ENCODE peak calls at places on chromosome X, in five cellular contexts. F is left ventricle myocardium inferior, U is ovary, X is osteoblast, A is fibroblast of lung. W is an unnamed sample.

GRCh38 chrX:16023790-16024734 is 99.3 kb upstream of the GRPR start:
- DNase-seq in U (no peak), A (no peak), F (no peak), X (no peak), W (no peak)

GRCh38 chrX:13697440-13697839 is 8.5 kb downstream of the RAB9A start:
- DNase-seq in F (no peak), X (no peak), A (no peak), U (no peak), W (no peak)

GRCh38 chrX:69396916-69397315 is 107.2 kb upstream of the NALF2 start:
- DNase-seq in U (no peak), F (no peak), X (no peak), A (no peak), W (no peak)

GRCh38 chrX:135432881-135433521 is 11.3 kb downstream of the SMIM10L2A start:
- DNase-seq in U (no peak), F (no peak), A (no peak), X (no peak), W (no peak)

GRCh38 chrX:54049801-54050200 is 5.5 kb upstream of the PHF8 start:
- DNase-seq in X (no peak), F (no peak), A (no peak), U (no peak), W (no peak)

GRCh38 chrX:48854898-48855297 is 19.5 kb upstream of the PCSK1N start:
- DNase-seq in A (no peak), F (no peak), X (no peak), U (no peak), W (peak; percentile 14)

GRCh38 chrX:1427756-1428155 is 25.0 kb downstream of the ASMTL start:
- DNase-seq in F (no peak), A (no peak), X (no peak), U (no peak), W (peak; percentile 8)

GRCh38 chrX:107827137-107827831 is 1.6 kb downstream of the MID2 start:
- DNase-seq in U (no peak), X (peak; percentile 88), F (no peak), A (no peak), W (no peak)

GRCh38 chrX:40267334-40268118 is 169.8 kb upstream of the BCOR start:
- DNase-seq in F (no peak), X (peak; percentile 73), A (no peak), U (no peak), W (no peak)

GRCh38 chrX:40727599-40728252 is 7.6 kb downstream of the MED14 start:
- DNase-seq in F (no peak), U (no peak), A (no peak), X (no peak), W (no peak)

GRCh38 chrX:146614693-146615524 is 194.7 kb upstream of the CXorf51B start:
- DNase-seq in X (no peak), U (no peak), A (no peak), F (no peak), W (no peak)

GRCh38 chrX:10622197-10622596 is 1.8 kb upstream of the MID1 start:
- DNase-seq in U (no peak), X (no peak), A (no peak), F (no peak), W (no peak)

GRCh38 chrX:133674726-133675470 is 259.6 kb upstream of the GPC4 start:
- DNase-seq in U (no peak), X (no peak), F (no peak), A (no peak), W (no peak)

GRCh38 chrX:47595701-47596655 is 13.7 kb downstream of the TIMP1 start:
- DNase-seq in F (no peak), A (peak; percentile 93), X (no peak), U (no peak), W (peak; percentile 33)

GRCh38 chrX:110036162-110037033 is 33.5 kb downstream of the TMEM164 start:
- DNase-seq in F (no peak), A (no peak), X (no peak), U (no peak), W (no peak)

GRCh38 chrX:108420481-108420880 is 17.7 kb downstream of the COL4A6 start:
- DNase-seq in F (no peak), A (no peak), U (no peak), X (no peak), W (no peak)

GRCh38 chrX:150899191-150899757 is 806 bp upstream of the CD99L2 start:
- DNase-seq in X (peak; percentile 89), F (peak; percentile 28), A (peak; percentile 11), U (peak; percentile 34), W (peak; percentile 37)

GRCh38 chrX:21745756-21746155 is 12.2 kb downstream of the SMPX start:
- DNase-seq in U (peak; percentile 18), X (no peak), F (no peak), A (peak; percentile 40), W (peak; percentile 51)

GRCh38 chrX:150507251-150507856 is 61.1 kb upstream of the MTM1 start:
- DNase-seq in A (no peak), X (no peak), F (peak; percentile 25), U (peak; percentile 59), W (no peak)

GRCh38 chrX:118974908-118975671 is 672 bp downstream of the LONRF3 start:
- DNase-seq in X (no peak), A (no peak), U (peak; percentile 42), F (peak; percentile 19), W (peak; percentile 28)

GRCh38 chrX:32448320-32448719 is 763.0 kb downstream of the DMD start:
- DNase-seq in F (no peak), X (no peak), A (peak; percentile 29), U (no peak), W (no peak)

GRCh38 chrX:40485973-40486372 is 94.8 kb upstream of the ATP6AP2 start:
- DNase-seq in F (no peak), U (no peak), A (no peak), X (no peak), W (no peak)

GRCh38 chrX:19577181-19577810 is 62.0 kb upstream of the MAP3K15 start:
- DNase-seq in F (no peak), A (no peak), U (no peak), X (no peak), W (no peak)

GRCh38 chrX:151902813-151903591 is 9.7 kb upstream of the MAGEA4 start:
- DNase-seq in U (no peak), X (peak; percentile 88), F (peak; percentile 26), A (peak; percentile 71), W (peak; percentile 19)

GRCh38 chrX:152959626-152960025 is 34.3 kb downstream of the PNMA5 start:
- DNase-seq in X (no peak), U (no peak), F (no peak), A (no peak), W (no peak)

GRCh38 chrX:154483325-154483724 is 3.1 kb downstream of the UBL4A start:
- DNase-seq in X (peak; percentile 80), U (no peak), A (no peak), F (no peak), W (no peak)
- H3K4me1 ChIP-seq in X (no peaks in the 10 kb centered on the region), U (no peaks in the 10 kb centered on the region), A (no peaks in the 10 kb centered on the region), F (peaks cover 38% of the 10 kb centered on the region), W (no peaks in the 10 kb centered on the region)

GRCh38 chrX:136909119-136909705 is 28.7 kb upstream of the RBMX start:
- DNase-seq in F (peak; percentile 78), X (peak; percentile 93), U (peak; percentile 82), A (peak; percentile 58), W (peak; percentile 78)

GRCh38 chrX:136910565-136911040 is 30.1 kb upstream of the RBMX start:
- DNase-seq in U (no peak), A (peak; percentile 36), X (peak; percentile 46), F (no peak), W (no peak)

GRCh38 chrX:136906921-136907510 is 26.5 kb upstream of the RBMX start:
- DNase-seq in U (no peak), F (no peak), X (peak; percentile 29), A (no peak), W (no peak)

GRCh38 chrX:136907626-136908025 is 27.1 kb upstream of the RBMX start:
- DNase-seq in F (peak; percentile 20), U (no peak), X (peak; percentile 30), A (no peak), W (peak; percentile 50)

GRCh38 chrX:136909706-136910564 is 29.4 kb upstream of the RBMX start:
- DNase-seq in A (peak; percentile 96), F (peak; percentile 74), X (peak; percentile 88), U (peak; percentile 82), W (peak; percentile 89)
- H3K27ac ChIP-seq in A (peak overlapping the region; percentile 69), F (peak overlapping the region; percentile 88), X (peak overlapping the region; percentile 56), U (peak overlapping the region; percentile 86), W (peak overlapping the region; percentile 82)

DNA sequence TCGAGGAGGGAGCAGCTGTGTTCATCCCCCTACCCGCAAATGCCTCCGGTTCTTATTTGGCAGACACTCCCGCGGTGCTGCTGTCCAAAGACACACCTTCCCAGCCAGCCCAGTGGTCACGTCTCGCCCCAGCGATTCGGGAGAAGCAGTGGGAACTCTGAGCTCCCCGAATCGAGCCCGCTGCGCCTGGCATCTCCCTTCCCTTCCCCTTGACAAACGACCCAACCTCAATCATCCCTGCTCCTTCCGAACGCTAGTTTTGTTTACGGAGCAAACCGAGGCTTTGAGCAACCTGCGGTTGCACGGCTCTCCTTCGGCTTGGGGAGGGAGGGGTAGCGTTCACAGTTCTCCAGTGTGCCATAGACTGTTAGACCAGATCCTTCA is 299 bp upstream of the FRMPD4 start:
- DNase-seq in A (no peak), F (no peak), U (no peak), X (no peak), W (peak; percentile 16)
- H3K4me3 ChIP-seq in A (peak overlapping the region; percentile 49), F (peak overlapping the region; percentile 60), U (peak overlapping the region; percentile 14), X (peak overlapping the region; percentile 67), W (peak overlapping the region; percentile 64)

GRCh38 chrX:142601792-142602191 is 396.7 kb upstream of the MAGEC2 start:
- DNase-seq in A (no peak), X (no peak), U (no peak), F (no peak), W (no peak)
- H3K4me1 ChIP-seq in A (no peaks in the 10 kb centered on the region), X (no peaks in the 10 kb centered on the region), U (no peaks in the 10 kb centered on the region), F (no peaks in the 10 kb centered on the region), W (no peaks in the 10 kb centered on the region)

GRCh38 chrX:31071725-31072124 is at the start of gene FTHL17:
- DNase-seq in U (no peak), X (no peak), A (no peak), F (no peak), W (peak; percentile 14)

GRCh38 chrX:31071262-31071661 is 579 bp downstream of the FTHL17 start:
- DNase-seq in F (no peak), X (no peak), A (no peak), U (no peak), W (peak; percentile 12)

GRCh38 chrX:31070057-31070468 is 1.8 kb downstream of the FTHL17 start:
- DNase-seq in F (no peak), U (no peak), X (no peak), A (no peak), W (no peak)

DNA sequence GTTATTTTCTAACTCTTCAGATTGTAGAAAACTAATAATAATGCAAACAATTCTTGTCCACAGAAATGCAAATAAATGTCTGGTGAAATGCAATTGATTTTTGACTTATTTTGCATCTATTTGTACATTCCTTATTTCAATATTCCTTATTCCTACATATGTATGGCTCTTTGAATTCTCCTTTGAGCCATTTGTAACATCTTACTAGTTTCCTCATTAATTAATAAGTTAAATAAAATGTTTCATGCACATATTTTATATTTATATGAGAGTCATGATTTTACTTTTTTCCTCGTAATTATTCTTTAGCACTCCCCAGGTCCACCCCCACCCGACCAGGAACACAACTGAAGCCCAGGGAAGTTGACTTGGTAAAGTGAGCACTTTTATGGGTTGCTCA is 2.7 kb upstream of the FTHL17 start:
- DNase-seq in A (no peak), X (no peak), F (no peak), U (no peak), W (no peak)
- H3K27ac ChIP-seq in A (no peak overlapping the region), X (no peak overlapping the region), F (no peak overlapping the region), U (no peak overlapping the region), W (no peak overlapping the region)